ENCODE peak calls at places on chromosomes 11 and 22, in five cellular contexts. W, O, N, Y and R are unnamed samples.

GRCh38 chr22:35430897-35431322 is 31.0 kb downstream of the MCM5 start:
- DNase-seq in W (peak), Y (peak), N (peak), O (peak), R (peak)

GRCh38 chr11:36228689-36229088 is 60.5 kb downstream of the COMMD9 start:
- DNase-seq in Y (no peak), O (no peak), W (no peak), N (no peak), R (no peak)

GRCh38 chr11:48384670-48385069 is 18.4 kb upstream of the OR4C5 start:
- DNase-seq in O (no peak), Y (no peak), N (no peak), W (no peak), R (no peak)

GRCh38 chr11:114040706-114041211 is 18.8 kb upstream of the ZBTB16 start:
- DNase-seq in O (no peak), N (peak), W (peak), Y (no peak), R (no peak)

GRCh38 chr11:81673001-81673400 is 1060.7 kb downstream of the FAM181B start:
- DNase-seq in N (peak), Y (no peak), W (no peak), O (no peak), R (peak)

GRCh38 chr11:122180435-122180834 is 64.4 kb upstream of the BLID start:
- DNase-seq in O (no peak), W (peak), N (peak), Y (no peak), R (no peak)

GRCh38 chr22:50286701-50287318 is 16.6 kb upstream of the MAPK11 start:
- DNase-seq in O (no peak), N (no peak), Y (no peak), W (no peak), R (no peak)

GRCh38 chr11:42772886-42773285 is 538.9 kb upstream of the API5 start:
- DNase-seq in N (no peak), O (no peak), Y (no peak), W (no peak), R (no peak)

GRCh38 chr11:57648791-57649735 is 649 bp downstream of the YPEL4 start:
- DNase-seq in N (peak), Y (no peak), W (no peak), O (peak), R (peak)

GRCh38 chr11:69950120-69950519 is 128.0 kb upstream of the ANO1 start:
- DNase-seq in Y (peak), N (no peak), O (peak), W (peak), R (peak)

GRCh38 chr11:556175-556699 is 4.3 kb downstream of the LMNTD2 start:
- DNase-seq in N (peak), W (no peak), Y (no peak), O (no peak), R (peak)

GRCh38 chr11:76734456-76735217 is 48.5 kb upstream of the TSKU start:
- DNase-seq in W (no peak), N (no peak), O (no peak), Y (no peak), R (no peak)

GRCh38 chr22:28994522-28994921 is 67.1 kb downstream of the C22orf31 start:
- DNase-seq in W (no peak), Y (no peak), O (no peak), N (no peak), R (no peak)

GRCh38 chr22:34866501-34867171 is 199.3 kb upstream of the ISX start:
- DNase-seq in Y (no peak), N (peak), O (no peak), W (no peak), R (no peak)

GRCh38 chr11:1669546-1670218 is 27.3 kb upstream of the KRTAP5-6 start:
- DNase-seq in Y (no peak), W (no peak), N (no peak), O (no peak), R (no peak)

GRCh38 chr11:69134957-69135356 is 20.8 kb upstream of the SMIM38 start:
- DNase-seq in O (peak), W (no peak), Y (no peak), N (no peak), R (no peak)

GRCh38 chr11:59551651-59552521 is 40.5 kb downstream of the OR4D9 start:
- DNase-seq in Y (no peak), O (peak), W (peak), N (peak), R (peak)

GRCh38 chr22:48807155-48807554 is 1020.5 kb downstream of the BRD1 start:
- DNase-seq in W (no peak), N (no peak), O (no peak), Y (no peak), R (no peak)

GRCh38 chr22:37751449-37752188 is 54.8 kb downstream of the TRIOBP start:
- DNase-seq in N (no peak), O (no peak), W (no peak), Y (no peak), R (no peak)

GRCh38 chr22:39818050-39818449 is 75.5 kb downstream of the ENTHD1 start:
- DNase-seq in O (no peak), N (peak), Y (no peak), W (peak), R (no peak)

GRCh38 chr11:102012946-102013345 is 34.3 kb upstream of the CFAP300 start:
- DNase-seq in N (peak), Y (no peak), W (no peak), O (no peak), R (peak)

GRCh38 chr22:21694394-21694793 is 28.6 kb downstream of the PPIL2 start:
- DNase-seq in O (no peak), W (no peak), N (no peak), Y (no peak), R (no peak)

GRCh38 chr11:85823816-85824215 is 12.9 kb upstream of the SYTL2 start:
- DNase-seq in O (no peak), Y (no peak), W (peak), N (peak), R (no peak)

GRCh38 chr11:118283756-118284350 is 19.8 kb upstream of the MPZL2 start:
- DNase-seq in Y (no peak), W (no peak), O (no peak), N (no peak), R (no peak)

GRCh38 chr22:23261900-23262450 is 81.7 kb downstream of the BCR start:
- DNase-seq in Y (no peak), W (no peak), O (no peak), N (no peak), R (no peak)

GRCh38 chr22:23260645-23261581 is 80.6 kb downstream of the BCR start:
- DNase-seq in O (no peak), W (no peak), N (no peak), Y (no peak), R (no peak)

GRCh38 chr22:23263651-23264555 is 83.6 kb downstream of the BCR start:
- DNase-seq in Y (no peak), N (no peak), O (no peak), W (no peak), R (no peak)

GRCh38 chr22:23264610-23265388 is 84.5 kb downstream of the BCR start:
- DNase-seq in Y (no peak), N (no peak), W (no peak), O (no peak), R (no peak)

DNA sequence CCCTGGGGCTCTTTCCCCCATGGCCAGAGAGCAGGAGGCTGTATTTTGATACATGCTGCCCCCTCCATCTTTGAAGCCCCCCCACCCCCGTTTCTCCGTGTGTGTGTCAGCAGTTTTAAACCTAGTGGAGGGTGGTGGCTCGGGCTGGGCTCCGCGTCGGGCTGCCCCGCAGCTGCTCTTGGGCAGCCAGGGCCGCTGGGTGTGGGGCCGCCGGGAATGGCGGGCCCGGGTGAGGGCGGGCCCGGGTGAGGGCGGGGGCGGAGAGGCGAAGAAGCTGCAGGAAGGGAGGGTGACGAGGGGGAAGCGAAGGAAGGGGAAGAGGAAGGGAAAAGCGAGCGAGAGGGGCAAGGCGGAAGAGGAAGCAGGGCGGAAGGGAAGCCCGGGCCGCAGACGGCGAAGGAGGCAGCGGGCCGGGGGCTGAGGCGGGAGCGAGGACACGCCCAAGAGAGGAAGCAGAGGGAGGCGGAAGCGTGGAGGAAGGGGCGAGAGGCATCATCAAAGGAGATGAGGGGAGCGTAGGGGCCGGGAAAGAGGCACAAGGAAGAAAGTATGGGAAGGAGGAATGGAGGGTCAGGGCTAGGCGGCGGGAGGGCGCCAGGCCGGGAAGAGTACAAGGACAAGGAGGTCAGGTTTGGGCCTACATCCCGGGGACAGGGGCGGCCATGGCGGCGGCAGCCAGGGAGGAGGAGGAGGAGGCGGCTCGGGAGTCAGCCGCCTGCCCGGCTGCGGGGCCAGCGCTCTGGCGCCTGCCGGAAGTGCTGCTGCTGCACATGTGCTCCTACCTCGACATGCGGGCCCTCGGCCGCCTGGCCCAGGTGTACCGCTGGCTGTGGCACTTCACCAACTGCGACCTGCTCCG is 82.4 kb downstream of the BCR start:
- DNase-seq in W (no peak), N (no peak), Y (no peak), O (peak), R (no peak)
- H3K23ac ChIP-seq in W (no peak), N (no peak), Y (no peak), O (no peak), R (no peak)

GRCh38 chr22:19138217-19139000 is 6.0 kb downstream of the ESS2 start:
- DNase-seq in N (no peak), W (no peak), Y (no peak), O (no peak), R (no peak)
- H4K91ac ChIP-seq in N (no peak), W (no peak), Y (no peak), O (no peak), R (no peak)

GRCh38 chr11:18067372-18067771 is 21.3 kb upstream of the TPH1 start:
- DNase-seq in N (no peak), O (no peak), W (no peak), Y (no peak), R (no peak)
- H3K23ac ChIP-seq in N (no peak), O (no peak), W (no peak), Y (no peak), R (no peak)

DNA sequence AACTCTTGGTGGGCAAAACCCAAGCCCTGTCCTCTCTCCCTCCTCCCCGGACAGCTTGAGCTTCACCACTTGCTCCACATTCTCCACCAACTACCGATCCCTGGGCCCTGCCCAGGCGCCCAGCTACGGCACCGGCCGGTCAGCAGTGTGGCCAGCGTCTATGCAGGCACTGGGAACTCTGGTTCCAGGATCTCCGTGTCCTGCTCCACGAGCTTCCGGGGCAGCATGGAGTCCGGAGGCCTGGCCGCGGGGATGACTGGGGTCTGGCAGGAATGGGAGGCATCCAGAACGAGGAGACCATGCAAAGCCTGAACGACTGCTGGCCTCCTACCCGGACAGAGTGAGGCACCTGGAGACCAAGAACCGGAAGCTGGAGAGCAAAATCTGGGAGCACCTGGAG is 68.9 kb upstream of the RTL6 start:
- DNase-seq in W (no peak), O (no peak), Y (no peak), N (no peak), R (no peak)
- H4K91ac ChIP-seq in W (no peak), O (no peak), Y (no peak), N (no peak), R (no peak)

DNA sequence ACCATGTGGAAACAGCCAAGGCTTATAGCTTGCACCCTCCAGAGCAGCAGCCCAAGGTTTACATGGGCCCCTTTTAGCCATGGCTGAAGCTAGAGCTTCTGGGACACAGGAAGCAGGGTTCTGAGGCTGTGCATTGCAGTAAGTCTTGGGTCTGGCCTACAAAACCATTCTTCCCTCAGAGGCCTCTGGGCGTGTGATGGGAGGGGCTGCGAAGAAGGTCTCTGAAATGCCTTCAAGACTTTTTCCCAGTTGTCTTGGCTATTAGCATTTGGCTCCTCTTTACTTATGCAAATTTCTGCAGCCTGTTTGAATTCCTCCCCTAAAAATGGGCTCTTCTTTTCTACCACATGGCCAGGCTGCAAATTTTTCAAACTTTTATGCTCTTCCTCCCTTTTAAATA is 109.5 kb downstream of the BBOX1 start:
- DNase-seq in Y (no peak), O (peak), N (no peak), W (no peak), R (no peak)
- H3K23ac ChIP-seq in Y (no peak), O (no peak), N (no peak), W (no peak), R (no peak)

GRCh38 chr11:116193321-116194114 is 579.3 kb downstream of the BUD13 start:
- DNase-seq in W (peak), N (peak), O (peak), Y (no peak), R (peak)

GRCh38 chr11:116202922-116203321 is 569.9 kb downstream of the BUD13 start:
- DNase-seq in N (no peak), Y (no peak), W (no peak), O (no peak), R (no peak)

GRCh38 chr11:116194156-116194904 is 578.5 kb downstream of the BUD13 start:
- DNase-seq in Y (no peak), W (no peak), N (no peak), O (peak), R (no peak)

GRCh38 chr11:116199182-116199581 is 573.6 kb downstream of the BUD13 start:
- DNase-seq in O (no peak), Y (no peak), W (no peak), N (no peak), R (no peak)
- H4K91ac ChIP-seq in O (no peak), Y (no peak), W (no peak), N (no peak), R (no peak)

GRCh38 chr22:17873804-17874203 is 99.5 kb upstream of the BID start:
- DNase-seq in N (no peak), Y (no peak), W (no peak), O (no peak), R (no peak)
- H3K23ac ChIP-seq in N (no peak), Y (no peak), W (no peak), O (no peak), R (no peak)

GRCh38 chr22:27799334-27800249 is 2.0 kb downstream of the MN1 start:
- DNase-seq in O (peak), W (no peak), N (peak), Y (no peak), R (no peak)
- H4K91ac ChIP-seq in O (no peak), W (no peak), N (no peak), Y (peak), R (no peak)

GRCh38 chr22:22710719-22711531 is 66.5 kb downstream of the GGTLC2 start:
- DNase-seq in O (peak), W (peak), Y (no peak), N (peak), R (peak)

GRCh38 chr22:22712666-22713365 is 68.4 kb downstream of the GGTLC2 start:
- DNase-seq in O (no peak), Y (no peak), W (no peak), N (no peak), R (no peak)

GRCh38 chr22:22713416-22713815 is 69.0 kb downstream of the GGTLC2 start:
- DNase-seq in O (no peak), N (no peak), Y (no peak), W (no peak), R (no peak)

GRCh38 chr22:22711532-22711913 is 67.1 kb downstream of the GGTLC2 start:
- DNase-seq in W (no peak), Y (no peak), O (no peak), N (no peak), R (no peak)

GRCh38 chr22:22712092-22712658 is 67.8 kb downstream of the GGTLC2 start:
- DNase-seq in W (no peak), Y (no peak), O (no peak), N (no peak), R (no peak)
- H3K23ac ChIP-seq in W (no peak), Y (no peak), O (no peak), N (no peak), R (no peak)